ENCODE peak calls at places on chromosomes 2 and 18, in eight cellular contexts. One of them, this sample, is unnamed.

GRCh38 chr2:2719015-2719414 is 387.9 kb upstream of the MYT1L start:
- DNase-seq in HEK293T: no peak
- DNase-seq in activated CD8-positive, alpha-beta memory T cell treated with anti-CD3 and anti-CD28 coated beads for 1 hour: no peak
- DNase-seq in CD4-positive, CD25-positive, alpha-beta regulatory T cell: no peak
- DNase-seq in RCC 7860: no peak
- DNase-seq in NCI-H1436: no peak
- DNase-seq in progenitor cell of endocrine pancreas: no peak
- DNase-seq in upper lobe of right lung: no peak
- DNase-seq in this sample: no peak

GRCh38 chr2:27766287-27766661 is 5.2 kb upstream of the MRPL33 start:
- DNase-seq in HEK293T: no peak
- DNase-seq in progenitor cell of endocrine pancreas: no peak
- DNase-seq in activated CD8-positive, alpha-beta memory T cell treated with anti-CD3 and anti-CD28 coated beads for 1 hour: no peak
- DNase-seq in upper lobe of right lung: no peak
- DNase-seq in RCC 7860: no peak
- DNase-seq in NCI-H1436: no peak
- DNase-seq in CD4-positive, CD25-positive, alpha-beta regulatory T cell: no peak
- DNase-seq in this sample: no peak

GRCh38 chr18:49778826-49779465 is 34.4 kb downstream of the ACAA2 start:
- DNase-seq in RCC 7860: no peak
- DNase-seq in NCI-H1436: peak; percentile 8
- DNase-seq in upper lobe of right lung: no peak
- DNase-seq in HEK293T: no peak
- DNase-seq in activated CD8-positive, alpha-beta memory T cell treated with anti-CD3 and anti-CD28 coated beads for 1 hour: no peak
- DNase-seq in progenitor cell of endocrine pancreas: no peak
- DNase-seq in CD4-positive, CD25-positive, alpha-beta regulatory T cell: no peak
- DNase-seq in this sample: no peak

GRCh38 chr2:110832740-110833139 is 100.4 kb downstream of the ACOXL start:
- DNase-seq in HEK293T: no peak
- DNase-seq in progenitor cell of endocrine pancreas: no peak
- DNase-seq in upper lobe of right lung: no peak
- DNase-seq in CD4-positive, CD25-positive, alpha-beta regulatory T cell: no peak
- DNase-seq in activated CD8-positive, alpha-beta memory T cell treated with anti-CD3 and anti-CD28 coated beads for 1 hour: no peak
- DNase-seq in NCI-H1436: no peak
- DNase-seq in RCC 7860: no peak
- DNase-seq in this sample: no peak

GRCh38 chr2:98508690-98509054 is 64.0 kb downstream of the INPP4A start:
- DNase-seq in NCI-H1436: no peak
- DNase-seq in activated CD8-positive, alpha-beta memory T cell treated with anti-CD3 and anti-CD28 coated beads for 1 hour: peak; percentile 13
- DNase-seq in RCC 7860: no peak
- DNase-seq in CD4-positive, CD25-positive, alpha-beta regulatory T cell: no peak
- DNase-seq in HEK293T: no peak
- DNase-seq in upper lobe of right lung: peak; percentile 73
- DNase-seq in progenitor cell of endocrine pancreas: no peak
- DNase-seq in this sample: no peak

GRCh38 chr2:11290211-11290610 is 54.2 kb downstream of the ROCK2 start:
- DNase-seq in progenitor cell of endocrine pancreas: no peak
- DNase-seq in upper lobe of right lung: no peak
- DNase-seq in CD4-positive, CD25-positive, alpha-beta regulatory T cell: no peak
- DNase-seq in HEK293T: no peak
- DNase-seq in activated CD8-positive, alpha-beta memory T cell treated with anti-CD3 and anti-CD28 coated beads for 1 hour: no peak
- DNase-seq in NCI-H1436: no peak
- DNase-seq in RCC 7860: no peak
- DNase-seq in this sample: no peak

GRCh38 chr2:180876506-180876905 is 103.9 kb upstream of the UBE2E3 start:
- DNase-seq in activated CD8-positive, alpha-beta memory T cell treated with anti-CD3 and anti-CD28 coated beads for 1 hour: no peak
- DNase-seq in HEK293T: no peak
- DNase-seq in RCC 7860: no peak
- DNase-seq in upper lobe of right lung: no peak
- DNase-seq in progenitor cell of endocrine pancreas: no peak
- DNase-seq in NCI-H1436: no peak
- DNase-seq in CD4-positive, CD25-positive, alpha-beta regulatory T cell: no peak
- DNase-seq in this sample: no peak

GRCh38 chr18:56975276-56975675 is 171.6 kb upstream of the BOD1L2 start:
- DNase-seq in NCI-H1436: no peak
- DNase-seq in progenitor cell of endocrine pancreas: no peak
- DNase-seq in HEK293T: no peak
- DNase-seq in activated CD8-positive, alpha-beta memory T cell treated with anti-CD3 and anti-CD28 coated beads for 1 hour: no peak
- DNase-seq in CD4-positive, CD25-positive, alpha-beta regulatory T cell: no peak
- DNase-seq in RCC 7860: no peak
- DNase-seq in upper lobe of right lung: no peak
- DNase-seq in this sample: no peak

GRCh38 chr18:9613550-9614400 is 584 bp downstream of the PPP4R1 start:
- DNase-seq in HEK293T: peak; percentile 18
- DNase-seq in CD4-positive, CD25-positive, alpha-beta regulatory T cell: peak; percentile 26
- DNase-seq in activated CD8-positive, alpha-beta memory T cell treated with anti-CD3 and anti-CD28 coated beads for 1 hour: peak; percentile 16
- DNase-seq in progenitor cell of endocrine pancreas: peak; percentile 48
- DNase-seq in NCI-H1436: peak; percentile 22
- DNase-seq in upper lobe of right lung: peak; percentile 90
- DNase-seq in RCC 7860: peak; percentile 16
- DNase-seq in this sample: no peak

GRCh38 chr2:214127178-214127970 is 283.5 kb upstream of the VWC2L start:
- DNase-seq in progenitor cell of endocrine pancreas: no peak
- DNase-seq in upper lobe of right lung: no peak
- DNase-seq in activated CD8-positive, alpha-beta memory T cell treated with anti-CD3 and anti-CD28 coated beads for 1 hour: no peak
- DNase-seq in NCI-H1436: no peak
- DNase-seq in RCC 7860: no peak
- DNase-seq in HEK293T: no peak
- DNase-seq in CD4-positive, CD25-positive, alpha-beta regulatory T cell: no peak
- DNase-seq in this sample: no peak

GRCh38 chr2:215436705-215437570 is 1.1 kb upstream of the FN1 start:
- DNase-seq in CD4-positive, CD25-positive, alpha-beta regulatory T cell: no peak
- DNase-seq in RCC 7860: no peak
- DNase-seq in HEK293T: no peak
- DNase-seq in NCI-H1436: no peak
- DNase-seq in upper lobe of right lung: no peak
- DNase-seq in activated CD8-positive, alpha-beta memory T cell treated with anti-CD3 and anti-CD28 coated beads for 1 hour: no peak
- DNase-seq in progenitor cell of endocrine pancreas: no peak
- DNase-seq in this sample: no peak